ENCODE peak calls at places on chromosomes 4 and X, in ten cellular contexts. G, I, V, Q, L, E, O, F, N and Y are unnamed samples.

GRCh38 chrX:132491191-132491590 is 2.4 kb upstream of the MBNL3 start:
- DNase-seq in G (no peak), I (peak; percentile 9), V (no peak), Q (peak; percentile 33), L (no peak), E (no peak), O (peak; percentile 25), F (peak; percentile 90), N (no peak), Y (no peak)

GRCh38 chr4:57320880-57321279 is 210.7 kb upstream of the IGFBP7 start:
- DNase-seq in G (no peak), I (no peak), V (no peak), Q (no peak), L (no peak), E (no peak), O (no peak), F (no peak), N (no peak), Y (no peak)

GRCh38 chr4:40317921-40318658 is 17.0 kb upstream of the CHRNA9 start:
- DNase-seq in G (no peak), I (no peak), V (no peak), Q (no peak), L (no peak), E (no peak), O (no peak), F (no peak), N (no peak), Y (no peak)

GRCh38 chr4:3442959-3443749 is 1.4 kb downstream of the HGFAC start:
- DNase-seq in G (peak; percentile 73), I (peak; percentile 18), V (peak; percentile 88), Q (peak; percentile 41), L (no peak), E (no peak), O (peak; percentile 57), F (peak; percentile 75), N (peak; percentile 58), Y (peak; percentile 58)

GRCh38 chrX:153969125-153969903 is 2.3 kb downstream of the HCFC1 start:
- DNase-seq in G (no peak), I (no peak), V (peak; percentile 82), Q (no peak), L (no peak), E (peak; percentile 70), O (no peak), F (peak; percentile 57), N (no peak), Y (no peak)

GRCh38 chrX:2828404-2829065 is at the start of gene GYG2:
- DNase-seq in G (peak; percentile 44), I (no peak), V (no peak), Q (no peak), L (no peak), E (no peak), O (no peak), F (no peak), N (no peak), Y (peak; percentile 58)

GRCh38 chrX:36266155-36266554 is 346.6 kb downstream of the CFAP47 start:
- DNase-seq in G (no peak), I (no peak), V (no peak), Q (no peak), L (no peak), E (peak; percentile 49), O (no peak), F (no peak), N (no peak), Y (no peak)

GRCh38 chr4:168503652-168504362 is 7.0 kb downstream of the PALLD start:
- DNase-seq in G (no peak), I (no peak), V (no peak), Q (no peak), L (no peak), E (no peak), O (no peak), F (peak; percentile 83), N (no peak), Y (no peak)

GRCh38 chr4:30380404-30380998 is 339.7 kb upstream of the PCDH7 start:
- DNase-seq in G (no peak), I (no peak), V (no peak), Q (no peak), L (no peak), E (no peak), O (peak; percentile 51), F (peak; percentile 72), N (peak; percentile 2), Y (no peak)

GRCh38 chrX:574355-574754 is 56.2 kb upstream of the SHOX start:
- DNase-seq in G (no peak), I (no peak), V (no peak), Q (no peak), L (no peak), E (no peak), O (no peak), F (no peak), N (no peak), Y (no peak)

GRCh38 chr4:183984561-183984960 is 79.5 kb downstream of the STOX2 start:
- DNase-seq in G (no peak), I (no peak), V (no peak), Q (no peak), L (no peak), E (no peak), O (no peak), F (no peak), N (no peak), Y (no peak)

GRCh38 chr4:82645868-82646267 is 84.1 kb upstream of the TMEM150C start:
- DNase-seq in G (no peak), I (no peak), V (no peak), Q (no peak), L (no peak), E (no peak), O (no peak), F (no peak), N (no peak), Y (no peak)

GRCh38 chr4:1659104-1659725 is 24.9 kb downstream of the FAM53A start:
- DNase-seq in G (no peak), I (no peak), V (no peak), Q (no peak), L (no peak), E (no peak), O (no peak), F (no peak), N (no peak), Y (no peak)

GRCh38 chr4:1347410-1347864 is 429 bp downstream of the UVSSA start:
- DNase-seq in G (peak; percentile 87), I (peak; percentile 57), V (peak; percentile 95), Q (peak; percentile 76), L (no peak), E (peak; percentile 91), O (peak; percentile 76), F (peak; percentile 87), N (peak; percentile 33), Y (peak; percentile 72)

GRCh38 chrX:40736170-40736505 is 796 bp upstream of the MED14 start:
- DNase-seq in G (no peak), I (no peak), V (no peak), Q (no peak), L (no peak), E (no peak), O (no peak), F (no peak), N (no peak), Y (no peak)

GRCh38 chrX:40733691-40734090 is 1.7 kb downstream of the MED14 start:
- DNase-seq in G (no peak), I (no peak), V (no peak), Q (no peak), L (no peak), E (no peak), O (no peak), F (no peak), N (no peak), Y (no peak)

GRCh38 chrX:40734956-40735317 is 405 bp downstream of the MED14 start:
- DNase-seq in G (no peak), I (no peak), V (no peak), Q (peak; percentile 27), L (no peak), E (peak; percentile 67), O (peak; percentile 13), F (peak; percentile 57), N (peak; percentile 21), Y (peak; percentile 45)

GRCh38 chrX:40729923-40730584 is 5.3 kb downstream of the MED14 start:
- DNase-seq in G (no peak), I (no peak), V (no peak), Q (no peak), L (no peak), E (no peak), O (no peak), F (peak; percentile 42), N (no peak), Y (no peak)

DNA sequence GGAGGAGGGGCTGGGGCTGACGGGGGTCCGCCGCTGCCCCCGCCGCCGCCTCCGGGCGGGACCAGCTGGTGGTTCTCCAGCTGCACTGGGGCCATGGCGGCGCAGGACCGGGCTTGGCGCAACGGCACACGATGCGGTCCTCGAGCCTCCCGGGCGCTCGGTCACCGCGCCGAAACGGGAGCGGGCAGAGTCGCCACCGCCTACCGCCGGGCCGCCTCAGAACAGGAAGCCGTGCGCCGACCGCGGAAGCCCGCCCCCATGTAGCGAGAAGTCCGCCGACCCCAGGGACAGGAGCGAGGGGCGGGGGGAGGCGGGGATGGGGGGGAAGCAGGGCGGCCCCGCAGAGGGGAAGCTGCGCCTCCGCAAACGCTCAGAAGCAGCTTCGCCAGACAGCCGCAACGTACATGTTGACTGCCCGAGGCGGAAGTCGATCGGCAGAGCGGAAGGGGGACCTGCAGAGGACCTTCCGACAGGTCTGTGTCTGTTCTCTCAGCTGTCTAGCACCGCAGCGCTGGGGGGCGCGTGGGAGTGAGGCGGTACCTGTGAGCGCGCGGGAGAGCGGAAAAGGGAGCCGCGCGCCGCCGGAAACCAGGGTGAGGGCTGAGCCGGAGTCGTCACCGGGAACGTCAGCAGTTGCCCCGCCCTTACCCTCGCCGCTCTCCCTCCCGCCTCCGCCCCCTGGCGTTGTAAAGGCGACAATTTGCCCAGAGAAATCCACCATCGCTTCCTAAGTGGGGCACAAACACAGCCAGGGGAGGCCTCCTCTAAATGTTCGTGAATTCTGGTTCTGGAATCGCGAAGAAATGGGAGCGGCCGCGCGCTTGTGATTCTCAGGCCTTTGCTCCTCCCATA is at the start of gene MED14:
- DNase-seq in G (peak; percentile 93), I (peak; percentile 71), V (peak; percentile 98), Q (peak; percentile 92), L (peak; percentile 73), E (peak; percentile 92), O (peak; percentile 80), F (peak; percentile 94), N (peak; percentile 57), Y (peak; percentile 90)
- TF ChIP-seq POLR2A in G (peak; percentile 72), I (peak; percentile 69), V (no peak), Q (peak; percentile 75), L (peak; percentile 93), E (no peak), O (peak; percentile 85), F (peak; percentile 70), N (peak; percentile 32), Y (peak; percentile 64)

GRCh38 chr4:100593933-100594332 is 76.1 kb upstream of the EMCN start:
- DNase-seq in G (no peak), I (no peak), V (no peak), Q (no peak), L (no peak), E (no peak), O (no peak), F (peak; percentile 29), N (no peak), Y (no peak)
- TF ChIP-seq CTCF in G (no peak), I (no peak), V (no peak), Q (no peak), L (no peak), E (no peak), O (no peak), F (no peak), N (no peak), Y (no peak)

GRCh38 chr4:127965803-127966175 is 583 bp downstream of the ABHD18 start:
- DNase-seq in G (no peak), I (peak; percentile 23), V (peak; percentile 93), Q (peak; percentile 75), L (peak; percentile 21), E (peak; percentile 76), O (peak; percentile 77), F (peak; percentile 64), N (peak; percentile 25), Y (peak; percentile 61)
- H3K4me3 ChIP-seq in G (peak overlapping the region; percentile 86), I (peak overlapping the region; percentile 97), V (peak overlapping the region; percentile 81), Q (peak overlapping the region; percentile 69), L (peak overlapping the region; percentile 83), E (peak overlapping the region; percentile 84), O (peak overlapping the region; percentile 92), F (peak overlapping the region; percentile 76), N (peak overlapping the region; percentile 63), Y (peak overlapping the region; percentile 94)

GRCh38 chr4:139082750-139083532 is 67.4 kb downstream of the NOCT start:
- DNase-seq in G (peak; percentile 95), I (peak; percentile 95), V (peak; percentile 98), Q (peak; percentile 98), L (peak; percentile 93), E (peak; percentile 97), O (peak; percentile 95), F (peak; percentile 98), N (peak; percentile 86), Y (peak; percentile 97)
- TF ChIP-seq POLR2A in G (peak; percentile 10), I (peak; percentile 39), V (no peak), Q (peak; percentile 55), L (peak; percentile 61), E (peak; percentile 43), O (no peak), F (peak; percentile 24), N (no peak), Y (peak; percentile 64)